ENCODE peak calls at places on chromosomes 16 and 17, in nine cellular contexts. One of them, this sample, is unnamed.

GRCh38 chr17:64732336-64733006 is 70.4 kb upstream of the SMURF2 start:
- DNase-seq in pancreas: no peak
- DNase-seq in activated CD4-positive, alpha-beta T cell treated with anti-CD3 and anti-CD28 coated beads for 48 hours: no peak
- DNase-seq in IMR-90: peak; percentile 81
- DNase-seq in AG08396: peak; percentile 22
- DNase-seq in kidney tubule cell: peak; percentile 77
- DNase-seq in NCI-H460: no peak
- DNase-seq in T-helper 2 cell: no peak
- DNase-seq in posterior cingulate gyrus: no peak
- DNase-seq in this sample: peak; percentile 87

GRCh38 chr17:72122668-72123495 is 2.1 kb downstream of the SOX9 start:
- DNase-seq in T-helper 2 cell: peak; percentile 23
- DNase-seq in kidney tubule cell: peak; percentile 63
- DNase-seq in AG08396: peak; percentile 69
- DNase-seq in activated CD4-positive, alpha-beta T cell treated with anti-CD3 and anti-CD28 coated beads for 48 hours: peak; percentile 20
- DNase-seq in IMR-90: peak; percentile 68
- DNase-seq in posterior cingulate gyrus: peak; percentile 63
- DNase-seq in pancreas: peak; percentile 33
- DNase-seq in NCI-H460: no peak
- DNase-seq in this sample: peak; percentile 52

GRCh38 chr17:29162082-29162908 is 17.9 kb downstream of the MYO18A start:
- DNase-seq in AG08396: no peak
- DNase-seq in kidney tubule cell: no peak
- DNase-seq in posterior cingulate gyrus: no peak
- DNase-seq in activated CD4-positive, alpha-beta T cell treated with anti-CD3 and anti-CD28 coated beads for 48 hours: no peak
- DNase-seq in T-helper 2 cell: no peak
- DNase-seq in pancreas: no peak
- DNase-seq in IMR-90: no peak
- DNase-seq in NCI-H460: no peak
- DNase-seq in this sample: no peak

GRCh38 chr17:75480281-75480680 is 23.8 kb downstream of the TMEM94 start:
- DNase-seq in kidney tubule cell: no peak
- DNase-seq in activated CD4-positive, alpha-beta T cell treated with anti-CD3 and anti-CD28 coated beads for 48 hours: no peak
- DNase-seq in T-helper 2 cell: no peak
- DNase-seq in posterior cingulate gyrus: no peak
- DNase-seq in pancreas: no peak
- DNase-seq in NCI-H460: no peak
- DNase-seq in IMR-90: no peak
- DNase-seq in AG08396: no peak
- DNase-seq in this sample: no peak

GRCh38 chr16:82983390-82983789 is 356.6 kb downstream of the CDH13 start:
- DNase-seq in activated CD4-positive, alpha-beta T cell treated with anti-CD3 and anti-CD28 coated beads for 48 hours: no peak
- DNase-seq in AG08396: no peak
- DNase-seq in IMR-90: no peak
- DNase-seq in kidney tubule cell: no peak
- DNase-seq in pancreas: no peak
- DNase-seq in posterior cingulate gyrus: no peak
- DNase-seq in NCI-H460: no peak
- DNase-seq in T-helper 2 cell: no peak
- DNase-seq in this sample: no peak

GRCh38 chr17:57442914-57443571 is 186.7 kb downstream of the MSI2 start:
- DNase-seq in activated CD4-positive, alpha-beta T cell treated with anti-CD3 and anti-CD28 coated beads for 48 hours: peak; percentile 79
- DNase-seq in kidney tubule cell: peak; percentile 59
- DNase-seq in NCI-H460: no peak
- DNase-seq in T-helper 2 cell: peak; percentile 88
- DNase-seq in IMR-90: no peak
- DNase-seq in posterior cingulate gyrus: peak; percentile 54
- DNase-seq in pancreas: no peak
- DNase-seq in AG08396: no peak
- DNase-seq in this sample: peak; percentile 39

GRCh38 chr17:82091264-82092066 is 6.6 kb downstream of the FASN start:
- DNase-seq in T-helper 2 cell: no peak
- DNase-seq in IMR-90: no peak
- DNase-seq in posterior cingulate gyrus: no peak
- DNase-seq in NCI-H460: no peak
- DNase-seq in pancreas: no peak
- DNase-seq in activated CD4-positive, alpha-beta T cell treated with anti-CD3 and anti-CD28 coated beads for 48 hours: no peak
- DNase-seq in AG08396: no peak
- DNase-seq in kidney tubule cell: no peak
- DNase-seq in this sample: no peak

GRCh38 chr17:44971776-44972483 is 3.8 kb upstream of the C1QL1 start:
- DNase-seq in kidney tubule cell: peak; percentile 62
- DNase-seq in NCI-H460: no peak
- DNase-seq in pancreas: no peak
- DNase-seq in activated CD4-positive, alpha-beta T cell treated with anti-CD3 and anti-CD28 coated beads for 48 hours: peak; percentile 83
- DNase-seq in posterior cingulate gyrus: no peak
- DNase-seq in T-helper 2 cell: peak; percentile 74
- DNase-seq in AG08396: peak; percentile 74
- DNase-seq in IMR-90: peak; percentile 72
- DNase-seq in this sample: no peak

GRCh38 chr17:75289832-75290337 is 652 bp upstream of the SLC25A19 start:
- DNase-seq in T-helper 2 cell: peak; percentile 91
- DNase-seq in kidney tubule cell: no peak
- DNase-seq in NCI-H460: peak; percentile 39
- DNase-seq in pancreas: peak; percentile 50
- DNase-seq in posterior cingulate gyrus: no peak
- DNase-seq in AG08396: no peak
- DNase-seq in IMR-90: peak; percentile 60
- DNase-seq in activated CD4-positive, alpha-beta T cell treated with anti-CD3 and anti-CD28 coated beads for 48 hours: peak; percentile 78
- DNase-seq in this sample: peak; percentile 59

GRCh38 chr17:45231481-45232116 is 9.9 kb downstream of the FMNL1 start:
- DNase-seq in NCI-H460: no peak
- DNase-seq in pancreas: no peak
- DNase-seq in posterior cingulate gyrus: no peak
- DNase-seq in kidney tubule cell: peak; percentile 26
- DNase-seq in activated CD4-positive, alpha-beta T cell treated with anti-CD3 and anti-CD28 coated beads for 48 hours: peak; percentile 45
- DNase-seq in IMR-90: no peak
- DNase-seq in T-helper 2 cell: no peak
- DNase-seq in AG08396: no peak
- DNase-seq in this sample: peak; percentile 39

GRCh38 chr17:19470529-19471261 is 59.7 kb downstream of the RNF112 start:
- DNase-seq in pancreas: no peak
- DNase-seq in AG08396: peak; percentile 58
- DNase-seq in NCI-H460: no peak
- DNase-seq in posterior cingulate gyrus: no peak
- DNase-seq in IMR-90: peak; percentile 56
- DNase-seq in T-helper 2 cell: no peak
- DNase-seq in kidney tubule cell: peak; percentile 65
- DNase-seq in activated CD4-positive, alpha-beta T cell treated with anti-CD3 and anti-CD28 coated beads for 48 hours: no peak
- DNase-seq in this sample: no peak

GRCh38 chr16:17412221-17412620 is 58.5 kb downstream of the XYLT1 start:
- DNase-seq in NCI-H460: no peak
- DNase-seq in IMR-90: peak; percentile 61
- DNase-seq in pancreas: peak; percentile 26
- DNase-seq in posterior cingulate gyrus: no peak
- DNase-seq in kidney tubule cell: no peak
- DNase-seq in AG08396: peak; percentile 38
- DNase-seq in T-helper 2 cell: no peak
- DNase-seq in activated CD4-positive, alpha-beta T cell treated with anti-CD3 and anti-CD28 coated beads for 48 hours: no peak
- DNase-seq in this sample: no peak

GRCh38 chr16:57277586-57277985 is 6.9 kb downstream of the PLLP start:
- DNase-seq in posterior cingulate gyrus: peak; percentile 10
- DNase-seq in IMR-90: peak; percentile 60
- DNase-seq in AG08396: peak; percentile 81
- DNase-seq in T-helper 2 cell: peak; percentile 93
- DNase-seq in kidney tubule cell: peak; percentile 98
- DNase-seq in activated CD4-positive, alpha-beta T cell treated with anti-CD3 and anti-CD28 coated beads for 48 hours: peak; percentile 75
- DNase-seq in pancreas: no peak
- DNase-seq in NCI-H460: peak; percentile 31
- DNase-seq in this sample: peak; percentile 96

GRCh38 chr16:66265556-66266133 is 100.8 kb upstream of the CDH5 start:
- DNase-seq in NCI-H460: no peak
- DNase-seq in activated CD4-positive, alpha-beta T cell treated with anti-CD3 and anti-CD28 coated beads for 48 hours: no peak
- DNase-seq in IMR-90: no peak
- DNase-seq in T-helper 2 cell: no peak
- DNase-seq in posterior cingulate gyrus: no peak
- DNase-seq in pancreas: no peak
- DNase-seq in AG08396: no peak
- DNase-seq in kidney tubule cell: no peak
- DNase-seq in this sample: no peak

GRCh38 chr17:80108321-80108971 is 7.1 kb downstream of the GAA start:
- DNase-seq in activated CD4-positive, alpha-beta T cell treated with anti-CD3 and anti-CD28 coated beads for 48 hours: no peak
- DNase-seq in IMR-90: no peak
- DNase-seq in NCI-H460: no peak
- DNase-seq in AG08396: no peak
- DNase-seq in posterior cingulate gyrus: no peak
- DNase-seq in pancreas: no peak
- DNase-seq in kidney tubule cell: no peak
- DNase-seq in T-helper 2 cell: no peak
- DNase-seq in this sample: no peak

GRCh38 chr17:60916043-60916442 is 238.4 kb downstream of the BCAS3 start:
- DNase-seq in IMR-90: no peak
- DNase-seq in kidney tubule cell: no peak
- DNase-seq in AG08396: no peak
- DNase-seq in NCI-H460: no peak
- DNase-seq in pancreas: no peak
- DNase-seq in posterior cingulate gyrus: no peak
- DNase-seq in activated CD4-positive, alpha-beta T cell treated with anti-CD3 and anti-CD28 coated beads for 48 hours: no peak
- DNase-seq in T-helper 2 cell: no peak
- DNase-seq in this sample: no peak

GRCh38 chr16:66677836-66678235 is 18.7 kb downstream of the CMTM4 start:
- DNase-seq in posterior cingulate gyrus: no peak
- DNase-seq in AG08396: no peak
- DNase-seq in IMR-90: no peak
- DNase-seq in NCI-H460: no peak
- DNase-seq in pancreas: no peak
- DNase-seq in kidney tubule cell: no peak
- DNase-seq in T-helper 2 cell: no peak
- DNase-seq in activated CD4-positive, alpha-beta T cell treated with anti-CD3 and anti-CD28 coated beads for 48 hours: no peak
- DNase-seq in this sample: no peak

GRCh38 chr16:55470533-55471371 is 8.2 kb upstream of the MMP2 start:
- DNase-seq in AG08396: no peak
- DNase-seq in pancreas: peak; percentile 30
- DNase-seq in activated CD4-positive, alpha-beta T cell treated with anti-CD3 and anti-CD28 coated beads for 48 hours: no peak
- DNase-seq in NCI-H460: no peak
- DNase-seq in posterior cingulate gyrus: no peak
- DNase-seq in kidney tubule cell: peak; percentile 18
- DNase-seq in T-helper 2 cell: no peak
- DNase-seq in IMR-90: no peak
- DNase-seq in this sample: peak; percentile 50

GRCh38 chr16:66156538-66156937 is 210.0 kb upstream of the CDH5 start:
- DNase-seq in IMR-90: no peak
- DNase-seq in T-helper 2 cell: no peak
- DNase-seq in pancreas: no peak
- DNase-seq in AG08396: no peak
- DNase-seq in kidney tubule cell: no peak
- DNase-seq in activated CD4-positive, alpha-beta T cell treated with anti-CD3 and anti-CD28 coated beads for 48 hours: no peak
- DNase-seq in posterior cingulate gyrus: no peak
- DNase-seq in NCI-H460: no peak
- DNase-seq in this sample: no peak

GRCh38 chr16:25210758-25211157 is 6.0 kb upstream of the AQP8 start:
- DNase-seq in NCI-H460: no peak
- DNase-seq in AG08396: no peak
- DNase-seq in posterior cingulate gyrus: no peak
- DNase-seq in T-helper 2 cell: no peak
- DNase-seq in kidney tubule cell: peak; percentile 65
- DNase-seq in IMR-90: peak; percentile 83
- DNase-seq in activated CD4-positive, alpha-beta T cell treated with anti-CD3 and anti-CD28 coated beads for 48 hours: peak; percentile 27
- DNase-seq in pancreas: no peak
- DNase-seq in this sample: peak; percentile 50

GRCh38 chr17:67434061-67434525 is 57.0 kb downstream of the PITPNC1 start:
- DNase-seq in pancreas: no peak
- DNase-seq in activated CD4-positive, alpha-beta T cell treated with anti-CD3 and anti-CD28 coated beads for 48 hours: peak; percentile 53
- DNase-seq in posterior cingulate gyrus: no peak
- DNase-seq in IMR-90: no peak
- DNase-seq in kidney tubule cell: no peak
- DNase-seq in T-helper 2 cell: peak; percentile 34
- DNase-seq in NCI-H460: no peak
- DNase-seq in AG08396: no peak
- DNase-seq in this sample: no peak

GRCh38 chr17:76199466-76199865 is 40.8 kb downstream of the RNF157 start:
- DNase-seq in kidney tubule cell: no peak
- DNase-seq in IMR-90: no peak
- DNase-seq in activated CD4-positive, alpha-beta T cell treated with anti-CD3 and anti-CD28 coated beads for 48 hours: peak; percentile 77
- DNase-seq in posterior cingulate gyrus: no peak
- DNase-seq in T-helper 2 cell: peak; percentile 92
- DNase-seq in pancreas: no peak
- DNase-seq in AG08396: no peak
- DNase-seq in NCI-H460: no peak
- DNase-seq in this sample: no peak

GRCh38 chr16:57627184-57627871 is 1.1 kb upstream of the ADGRG1 start:
- DNase-seq in AG08396: peak; percentile 70
- DNase-seq in kidney tubule cell: peak; percentile 96
- DNase-seq in T-helper 2 cell: no peak
- DNase-seq in IMR-90: peak; percentile 85
- DNase-seq in NCI-H460: peak; percentile 52
- DNase-seq in pancreas: no peak
- DNase-seq in activated CD4-positive, alpha-beta T cell treated with anti-CD3 and anti-CD28 coated beads for 48 hours: no peak
- DNase-seq in posterior cingulate gyrus: no peak
- DNase-seq in this sample: peak; percentile 91

GRCh38 chr17:61000911-61001310 is 323.3 kb downstream of the BCAS3 start:
- DNase-seq in AG08396: peak; percentile 14
- DNase-seq in kidney tubule cell: peak; percentile 37
- DNase-seq in posterior cingulate gyrus: no peak
- DNase-seq in pancreas: no peak
- DNase-seq in T-helper 2 cell: no peak
- DNase-seq in IMR-90: peak; percentile 81
- DNase-seq in NCI-H460: peak; percentile 81
- DNase-seq in activated CD4-positive, alpha-beta T cell treated with anti-CD3 and anti-CD28 coated beads for 48 hours: no peak
- DNase-seq in this sample: peak; percentile 57

GRCh38 chr17:1398028-1398427 is 2.0 kb downstream of the YWHAE start:
- DNase-seq in T-helper 2 cell: no peak
- DNase-seq in posterior cingulate gyrus: no peak
- DNase-seq in IMR-90: peak; percentile 54
- DNase-seq in AG08396: no peak
- DNase-seq in kidney tubule cell: no peak
- DNase-seq in pancreas: no peak
- DNase-seq in activated CD4-positive, alpha-beta T cell treated with anti-CD3 and anti-CD28 coated beads for 48 hours: no peak
- DNase-seq in NCI-H460: no peak
- DNase-seq in this sample: no peak

GRCh38 chr17:50562266-50563094 is 2.0 kb downstream of the CACNA1G start:
- DNase-seq in T-helper 2 cell: no peak
- DNase-seq in IMR-90: no peak
- DNase-seq in posterior cingulate gyrus: no peak
- DNase-seq in kidney tubule cell: no peak
- DNase-seq in NCI-H460: no peak
- DNase-seq in pancreas: no peak
- DNase-seq in AG08396: no peak
- DNase-seq in activated CD4-positive, alpha-beta T cell treated with anti-CD3 and anti-CD28 coated beads for 48 hours: no peak
- DNase-seq in this sample: no peak

GRCh38 chr17:5533486-5534315 is 47.3 kb downstream of the MIS12 start:
- DNase-seq in posterior cingulate gyrus: no peak
- DNase-seq in activated CD4-positive, alpha-beta T cell treated with anti-CD3 and anti-CD28 coated beads for 48 hours: no peak
- DNase-seq in AG08396: no peak
- DNase-seq in pancreas: no peak
- DNase-seq in IMR-90: no peak
- DNase-seq in kidney tubule cell: peak; percentile 88
- DNase-seq in T-helper 2 cell: no peak
- DNase-seq in NCI-H460: no peak
- DNase-seq in this sample: no peak

GRCh38 chr17:34616148-34616547 is 36.8 kb downstream of the TMEM132E start:
- DNase-seq in T-helper 2 cell: no peak
- DNase-seq in pancreas: no peak
- DNase-seq in IMR-90: no peak
- DNase-seq in kidney tubule cell: no peak
- DNase-seq in NCI-H460: no peak
- DNase-seq in posterior cingulate gyrus: peak; percentile 45
- DNase-seq in activated CD4-positive, alpha-beta T cell treated with anti-CD3 and anti-CD28 coated beads for 48 hours: no peak
- DNase-seq in AG08396: no peak
- DNase-seq in this sample: no peak